ENCODE peak calls at places on chromosomes 1 and 21, in eight cellular contexts. B is right atrium auricular region; T is CD8-positive, alpha-beta T cell; X is lower lobe of right lung; G is effector memory CD4-positive, alpha-beta T cell; V is right lobe of liver; P is hepatocyte; D is A549. I is an unnamed sample. For H3K4me1, the result is how much of the 10 kb centered on the place peaks cover.

GRCh38 chr21:36908260-36908908 is 58.1 kb downstream of the HLCS start:
- DNase-seq in V (no peak), B (no peak), X (no peak), T (no peak), G (no peak), P (no peak), D (peak), I (no peak)

GRCh38 chr1:145956776-145957442 is 908 bp downstream of the LIX1L start:
- DNase-seq in B (no peak), V (no peak), D (no peak), G (no peak), X (no peak), T (no peak), P (peak), I (no peak)

GRCh38 chr1:215529571-215529970 is 37.5 kb upstream of the KCTD3 start:
- DNase-seq in B (no peak), V (no peak), T (no peak), X (no peak), G (no peak), D (no peak), P (no peak), I (no peak)

GRCh38 chr1:160108888-160109662 is 6.5 kb upstream of the ATP1A2 start:
- DNase-seq in V (no peak), D (peak), X (no peak), T (no peak), B (no peak), G (no peak), P (peak), I (peak)

GRCh38 chr21:21230672-21231071 is 232.5 kb downstream of the NCAM2 start:
- DNase-seq in T (no peak), G (no peak), V (no peak), X (no peak), P (peak), B (no peak), D (no peak), I (peak)

GRCh38 chr1:206847337-206847834 is 18.0 kb upstream of the IL20 start:
- DNase-seq in X (no peak), D (no peak), P (no peak), V (no peak), B (no peak), G (no peak), T (no peak), I (no peak)

GRCh38 chr21:14070049-14070893 is 140.5 kb downstream of the LIPI start:
- DNase-seq in B (peak), T (no peak), P (no peak), X (no peak), V (no peak), G (no peak), D (no peak), I (no peak)

GRCh38 chr1:228345201-228345930 is 61.3 kb downstream of the TRIM11 start:
- DNase-seq in D (no peak), T (no peak), X (peak), B (no peak), G (no peak), P (no peak), V (peak), I (peak)

GRCh38 chr1:60765204-60765603 is 317.2 kb upstream of the NFIA start:
- DNase-seq in D (peak), T (no peak), G (no peak), P (peak), B (no peak), V (no peak), X (no peak), I (peak)

GRCh38 chr1:62452951-62453350 is 16.1 kb downstream of the USP1 start:
- DNase-seq in B (no peak), D (no peak), X (no peak), P (no peak), G (no peak), V (no peak), T (no peak), I (no peak)

GRCh38 chr1:182631954-182632353 is 27.8 kb upstream of the RGS16 start:
- DNase-seq in B (no peak), G (no peak), P (no peak), X (no peak), V (no peak), D (no peak), T (no peak), I (no peak)

GRCh38 chr1:93904228-93904627 is 5.0 kb downstream of the GCLM start:
- DNase-seq in P (no peak), X (no peak), T (no peak), G (no peak), B (no peak), D (no peak), V (no peak), I (no peak)

GRCh38 chr1:209646558-209646957 is 5.7 kb downstream of the LAMB3 start:
- DNase-seq in B (no peak), X (no peak), D (peak), P (no peak), V (no peak), T (no peak), G (no peak), I (peak)

GRCh38 chr21:16243396-16243795 is 513.6 kb downstream of the USP25 start:
- DNase-seq in T (no peak), D (no peak), X (no peak), V (no peak), G (no peak), P (no peak), B (no peak), I (no peak)

GRCh38 chr21:21114456-21114855 is 116.2 kb downstream of the NCAM2 start:
- DNase-seq in P (no peak), V (no peak), G (no peak), D (no peak), B (no peak), X (no peak), T (no peak), I (peak)

GRCh38 chr1:1842360-1843146 is 48.3 kb downstream of the GNB1 start:
- DNase-seq in D (no peak), X (no peak), V (no peak), P (no peak), B (no peak), G (no peak), T (no peak), I (peak)

GRCh38 chr1:186498695-186499389 is 37.9 kb upstream of the PDC start:
- DNase-seq in V (no peak), G (no peak), P (peak), B (no peak), T (no peak), D (peak), X (no peak), I (no peak)

GRCh38 chr1:43427524-43427923 is 26.2 kb downstream of the HYI start:
- DNase-seq in B (no peak), X (peak), G (no peak), V (no peak), D (no peak), T (no peak), P (no peak), I (no peak)

DNA sequence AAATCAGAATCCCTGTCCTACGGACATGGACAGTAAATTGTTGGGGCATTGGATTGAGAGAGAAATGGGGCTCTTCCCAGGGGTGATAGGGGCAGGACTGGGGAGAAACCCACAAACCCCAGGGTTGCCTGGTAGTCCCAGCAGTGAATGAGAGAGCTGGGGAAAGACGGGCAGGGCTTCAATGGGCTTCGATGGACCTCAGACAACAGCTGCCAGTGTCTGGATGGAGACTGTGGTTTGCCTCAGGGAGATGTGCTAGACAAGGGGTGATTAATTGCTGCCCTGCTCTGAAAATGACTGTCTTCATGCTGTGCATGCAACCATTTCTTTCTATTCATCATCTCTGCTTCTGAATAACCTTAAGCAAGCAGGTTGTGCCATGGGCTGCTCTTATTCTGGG is 7.4 kb downstream of the GPR25 start:
- DNase-seq in T (no peak), V (no peak), B (peak), D (no peak), G (no peak), P (no peak), X (no peak), I (peak)
- H3K27ac ChIP-seq in T (no peak), V (no peak), B (no peak), D (no peak), G (no peak), P (no peak), X (no peak), I (peak)

GRCh38 chr1:199246716-199247115 is 607.9 kb downstream of the PTPRC start:
- DNase-seq in X (no peak), D (no peak), P (no peak), T (no peak), G (no peak), B (no peak), V (no peak), I (no peak)

GRCh38 chr1:199242162-199242561 is 603.3 kb downstream of the PTPRC start:
- DNase-seq in T (no peak), P (no peak), V (no peak), B (no peak), X (no peak), D (no peak), G (no peak), I (no peak)

GRCh38 chr1:199243423-199244061 is 604.7 kb downstream of the PTPRC start:
- DNase-seq in T (peak), X (peak), G (peak), P (peak), D (peak), B (no peak), V (peak), I (peak)

GRCh38 chr1:199247891-199248290 is 609.1 kb downstream of the PTPRC start:
- DNase-seq in V (no peak), P (no peak), X (no peak), B (no peak), G (no peak), T (no peak), D (no peak), I (no peak)

GRCh38 chr1:199242601-199243000 is 603.8 kb downstream of the PTPRC start:
- DNase-seq in P (no peak), G (no peak), T (no peak), D (no peak), X (no peak), B (no peak), V (no peak), I (no peak)
- H3K4me1 ChIP-seq in P (under half), G (under half), T (under half), D (under half), X (under half), B (under half), V (under half), I (under half)

DNA sequence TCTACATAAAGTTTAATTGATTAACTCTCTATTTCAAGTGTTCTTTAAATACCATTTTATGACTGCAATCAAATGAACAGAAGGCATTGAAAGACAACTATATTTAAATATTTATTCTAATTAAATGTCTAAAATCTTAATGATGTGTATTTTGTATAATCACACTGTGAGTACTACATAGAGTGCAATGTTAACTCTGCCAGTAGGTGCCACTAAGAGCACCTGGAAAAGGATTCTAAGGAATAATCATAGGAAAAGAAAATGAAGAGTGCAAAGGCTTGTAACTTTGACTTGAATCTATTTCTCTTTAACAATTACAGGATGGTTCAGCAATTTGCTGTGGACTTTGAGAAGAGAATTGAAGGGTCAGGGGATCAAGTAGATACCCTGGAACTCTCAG is 200.4 kb downstream of the DNM3 start:
- DNase-seq in V (no peak), P (peak), G (no peak), B (no peak), T (no peak), D (peak), X (no peak), I (no peak)
- H3K4me3 ChIP-seq in V (no peak), P (no peak), G (no peak), B (no peak), T (no peak), D (no peak), X (no peak), I (no peak)

GRCh38 chr1:66478116-66478515 is 55.8 kb upstream of the SGIP1 start:
- DNase-seq in P (no peak), X (no peak), G (no peak), V (no peak), B (no peak), T (no peak), D (peak), I (no peak)
- H3K27ac ChIP-seq in P (no peak), X (no peak), G (no peak), V (no peak), B (no peak), T (no peak), D (peak), I (no peak)

DNA sequence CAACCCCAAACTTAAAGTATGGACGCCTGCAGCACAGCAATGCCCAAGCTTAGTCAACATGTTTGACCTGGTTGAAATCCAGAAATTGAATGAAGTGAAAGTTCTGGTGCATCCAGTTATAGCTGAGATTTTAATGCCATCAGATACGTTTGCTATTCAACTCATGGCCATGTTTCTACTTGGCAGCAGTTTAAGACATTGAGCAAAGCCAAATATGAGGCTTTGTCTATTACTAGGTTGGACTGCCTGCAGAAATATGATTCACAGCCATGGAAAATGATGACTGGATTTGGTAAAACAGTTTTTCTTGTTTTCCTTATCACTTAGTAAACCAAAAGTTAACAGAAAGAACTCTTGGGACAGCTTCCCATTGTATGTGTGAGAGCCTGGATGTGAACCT is 32.2 kb upstream of the MYSM1 start:
- DNase-seq in G (no peak), D (no peak), P (no peak), X (no peak), V (no peak), T (no peak), B (no peak), I (no peak)
- H3K4me1 ChIP-seq in G (under half), D (under half), P (under half), X (under half), V (under half), T (under half), B (under half), I (under half)

GRCh38 chr1:36285450-36286101 is 20.6 kb upstream of the SH3D21 start:
- DNase-seq in D (peak), P (peak), B (peak), X (no peak), T (peak), G (peak), V (no peak), I (peak)
- H3K4me3 ChIP-seq in D (no peak), P (no peak), B (no peak), X (no peak), T (no peak), G (no peak), V (no peak), I (no peak)

DNA sequence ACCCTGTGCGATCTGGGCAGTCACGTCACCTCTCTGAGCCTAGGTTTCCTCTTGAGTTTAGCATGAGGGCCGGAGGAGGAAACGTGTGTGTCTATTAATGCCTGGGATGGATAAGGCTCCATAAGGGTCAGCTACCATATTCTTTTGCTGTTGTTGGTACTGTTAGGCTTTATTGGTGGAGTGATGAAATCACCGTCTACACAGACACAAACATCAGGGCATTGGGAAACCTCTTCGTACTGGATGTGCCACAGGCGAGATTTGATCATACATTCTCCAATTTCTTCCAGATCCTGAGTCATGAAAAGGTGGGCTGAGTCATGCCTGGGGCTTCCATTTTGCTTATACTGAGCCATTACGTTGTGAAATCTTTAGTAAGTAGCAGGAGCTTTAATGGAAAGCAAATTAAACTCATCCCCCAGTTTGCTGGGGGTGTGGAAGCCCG is 24.9 kb upstream of the GRHL3 start:
- DNase-seq in T (no peak), B (peak), V (no peak), G (no peak), X (no peak), P (peak), D (peak), I (no peak)
- H3K27ac ChIP-seq in T (no peak), B (no peak), V (no peak), G (no peak), X (peak), P (peak), D (peak), I (no peak)

GRCh38 chr21:31397515-31397926 is 53.5 kb upstream of the TIAM1 start:
- DNase-seq in V (no peak), D (no peak), P (peak), G (no peak), B (no peak), X (no peak), T (no peak), I (no peak)

GRCh38 chr21:31397939-31398338 is 53.9 kb upstream of the TIAM1 start:
- DNase-seq in V (no peak), B (no peak), P (no peak), G (peak), D (no peak), X (no peak), T (peak), I (peak)

GRCh38 chr21:31394309-31394708 is 50.2 kb upstream of the TIAM1 start:
- DNase-seq in P (no peak), G (no peak), B (no peak), X (no peak), V (no peak), D (no peak), T (no peak), I (no peak)

GRCh38 chr21:31395268-31395667 is 51.2 kb upstream of the TIAM1 start:
- DNase-seq in P (no peak), T (no peak), V (no peak), G (no peak), X (no peak), D (no peak), B (no peak), I (no peak)

DNA sequence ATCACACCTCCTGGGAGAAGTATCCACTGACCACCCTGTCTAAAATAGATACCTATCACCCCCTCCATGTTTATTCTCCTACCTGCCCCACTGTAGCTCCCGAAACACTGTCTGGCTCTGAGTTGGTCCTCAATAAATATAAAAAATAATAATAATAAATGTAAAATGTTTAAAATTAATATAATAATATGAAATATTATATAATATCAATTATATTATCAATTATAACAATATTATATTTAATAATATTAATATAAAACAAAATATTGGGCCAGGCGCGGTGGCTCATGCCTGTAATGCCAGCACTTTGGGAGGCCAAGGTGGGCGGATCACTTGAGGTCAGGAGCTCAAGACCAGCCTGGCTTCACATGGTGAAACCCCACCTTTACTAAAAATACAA is 52.3 kb upstream of the TIAM1 start:
- DNase-seq in T (no peak), X (no peak), D (no peak), V (no peak), P (no peak), G (no peak), B (no peak), I (no peak)
- H3K4me1 ChIP-seq in T (under half), X (under half), D (under half), V (under half), P (under half), G (under half), B (under half), I (under half)

I was measured in SJCRH30.